ENCODE peak calls at places on chromosome 3, in six cellular contexts. X is endodermal cell, Y is Panc1, V is ovary, P is neural progenitor cell, M is left ventricle myocardium inferior. R is an unnamed sample.

GRCh38 chr3:171753665-171754408 is 56.4 kb downstream of the PLD1 start:
- DNase-seq in V (no peak), Y (no peak), X (no peak), M (no peak), P (no peak), R (no peak)

GRCh38 chr3:151537751-151538150 is 76.9 kb upstream of the IGSF10 start:
- DNase-seq in Y (no peak), P (no peak), X (no peak), V (no peak), M (no peak), R (no peak)

GRCh38 chr3:58356054-58356453 is 23.4 kb downstream of the PXK start:
- DNase-seq in M (no peak), Y (no peak), P (no peak), X (no peak), V (no peak), R (no peak)

GRCh38 chr3:129768728-129769127 is 124.8 kb downstream of the TMCC1 start:
- DNase-seq in X (no peak), M (no peak), V (no peak), P (no peak), Y (no peak), R (no peak)

GRCh38 chr3:99505646-99506269 is 132.6 kb upstream of the COL8A1 start:
- DNase-seq in P (no peak), M (peak; percentile 40), Y (no peak), X (no peak), V (no peak), R (no peak)

GRCh38 chr3:45137656-45138181 is 8.5 kb downstream of the CDCP1 start:
- DNase-seq in M (no peak), P (no peak), Y (no peak), X (peak; percentile 52), V (no peak), R (no peak)

GRCh38 chr3:184756151-184756681 is 44.4 kb upstream of the MAGEF1 start:
- DNase-seq in M (no peak), X (peak; percentile 76), Y (no peak), V (no peak), P (no peak), R (no peak)

GRCh38 chr3:49276475-49277356 is at the start of gene C3orf62:
- DNase-seq in P (peak; percentile 51), Y (no peak), V (peak; percentile 92), M (peak; percentile 95), X (peak; percentile 92), R (peak; percentile 66)

GRCh38 chr3:143831998-143832397 is 16.3 kb downstream of the SLC9A9 start:
- DNase-seq in M (no peak), X (no peak), P (no peak), Y (no peak), V (no peak), R (no peak)

GRCh38 chr3:192422998-192423349 is 304.4 kb downstream of the FGF12 start:
- DNase-seq in M (no peak), Y (no peak), P (peak; percentile 34), X (no peak), V (no peak), R (no peak)

GRCh38 chr3:113663324-113663750 is 33.1 kb downstream of the USF3 start:
- DNase-seq in V (no peak), X (no peak), P (no peak), Y (no peak), M (no peak), R (no peak)

GRCh38 chr3:144031938-144032337 is 60.3 kb downstream of the DIPK2A start:
- DNase-seq in P (peak; percentile 3), Y (no peak), V (peak; percentile 45), X (no peak), M (peak; percentile 37), R (no peak)

GRCh38 chr3:179151474-179151873 is 3.3 kb downstream of the PIK3CA start:
- DNase-seq in X (no peak), Y (no peak), V (no peak), P (no peak), M (no peak), R (no peak)

GRCh38 chr3:127786358-127787070 is 35.8 kb downstream of the MGLL start:
- DNase-seq in M (peak; percentile 89), P (peak; percentile 27), X (no peak), Y (no peak), V (peak; percentile 58), R (peak; percentile 72)

GRCh38 chr3:70702132-70702531 is 389.7 kb upstream of the MDFIC2 start:
- DNase-seq in X (no peak), V (no peak), M (no peak), Y (no peak), P (no peak), R (no peak)

GRCh38 chr3:43231276-43232000 is 54.9 kb upstream of the SNRK start:
- DNase-seq in V (no peak), X (no peak), Y (no peak), M (no peak), P (no peak), R (no peak)

GRCh38 chr3:13022348-13023250 is 50.6 kb downstream of the IQSEC1 start:
- DNase-seq in V (peak; percentile 86), P (peak; percentile 87), Y (no peak), X (peak; percentile 86), M (peak; percentile 85), R (peak; percentile 48)

GRCh38 chr3:70919091-70919490 is 606.7 kb upstream of the MDFIC2 start:
- DNase-seq in Y (no peak), V (no peak), X (no peak), M (no peak), P (no peak), R (no peak)

GRCh38 chr3:185552358-185552877 is at the start of gene LIPH:
- DNase-seq in M (no peak), X (peak; percentile 68), V (no peak), P (no peak), Y (peak; percentile 89), R (no peak)

GRCh38 chr3:79414821-79415220 is 353.0 kb downstream of the ROBO1 start:
- DNase-seq in X (no peak), M (peak; percentile 11), Y (no peak), V (no peak), P (no peak), R (no peak)

GRCh38 chr3:162142511-162142910 is 645.9 kb downstream of the OTOL1 start:
- DNase-seq in P (no peak), M (no peak), X (no peak), Y (no peak), V (no peak), R (no peak)
- H3K27ac ChIP-seq in P (no peak overlapping the region), M (no peak overlapping the region), X (no peak overlapping the region), Y (no peak overlapping the region), V (no peak overlapping the region), R (no peak overlapping the region)

GRCh38 chr3:152556731-152557254 is 278.1 kb upstream of the P2RY1 start:
- DNase-seq in M (peak; percentile 23), P (no peak), V (peak; percentile 51), X (no peak), Y (no peak), R (no peak)
- H3K27ac ChIP-seq in M (peak overlapping the region; percentile 90), P (no peak overlapping the region), V (no peak overlapping the region), X (no peak overlapping the region), Y (no peak overlapping the region), R (no peak overlapping the region)

GRCh38 chr3:141239551-141240281 is 8.1 kb downstream of the PXYLP1 start:
- DNase-seq in M (no peak), X (peak; percentile 34), P (no peak), V (no peak), Y (no peak), R (no peak)
- H3K27ac ChIP-seq in M (peak overlapping the region; percentile 90), X (no peak overlapping the region), P (no peak overlapping the region), V (no peak overlapping the region), Y (no peak overlapping the region), R (no peak overlapping the region)

GRCh38 chr3:72907131-72907697 is 19.4 kb downstream of the GXYLT2 start:
- DNase-seq in X (no peak), V (no peak), M (no peak), Y (no peak), P (no peak), R (peak; percentile 42)

GRCh38 chr3:72906154-72906553 is 18.3 kb downstream of the GXYLT2 start:
- DNase-seq in Y (no peak), P (peak; percentile 14), M (no peak), V (no peak), X (no peak), R (no peak)

GRCh38 chr3:72909591-72909990 is 21.7 kb downstream of the GXYLT2 start:
- DNase-seq in V (no peak), M (no peak), X (no peak), Y (no peak), P (no peak), R (no peak)

GRCh38 chr3:72904156-72904555 is 16.3 kb downstream of the GXYLT2 start:
- DNase-seq in P (no peak), M (no peak), Y (no peak), V (no peak), X (no peak), R (no peak)

DNA sequence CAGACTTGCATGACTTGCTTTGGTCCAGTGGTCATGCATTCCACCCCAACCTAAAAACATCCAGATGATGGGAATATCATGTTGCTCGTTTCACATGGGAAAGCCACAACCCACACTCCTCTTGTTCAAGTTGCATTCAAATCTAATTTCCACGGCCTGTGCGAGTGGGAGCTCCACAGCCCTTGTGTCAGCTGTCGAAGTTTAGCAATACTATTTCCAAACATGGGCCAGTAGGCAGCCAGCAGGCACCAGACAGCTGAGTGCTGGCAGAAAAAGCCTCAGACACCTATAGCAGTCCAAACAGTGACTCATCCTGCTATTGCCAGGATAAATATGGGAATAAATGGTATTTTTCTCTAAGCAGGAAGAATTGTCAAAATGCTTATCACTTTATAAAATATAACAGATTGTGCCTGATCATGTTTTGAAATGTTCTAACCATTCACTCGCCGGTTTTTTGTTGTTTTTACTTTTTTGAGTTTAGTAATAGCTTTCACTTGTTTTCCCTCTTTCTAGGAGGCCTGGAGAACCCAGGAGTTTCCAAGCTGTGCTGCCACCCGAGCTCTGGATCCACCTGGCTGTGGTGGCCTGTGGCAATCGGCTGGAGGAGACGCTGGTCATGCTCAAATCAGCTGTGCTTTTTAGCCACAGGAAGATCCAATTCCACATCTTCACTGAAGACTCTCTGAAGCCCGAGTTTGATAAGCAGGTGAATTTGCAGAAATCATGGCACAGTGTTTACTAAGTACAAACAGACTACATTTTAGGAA is 20.2 kb downstream of the GXYLT2 start:
- DNase-seq in V (no peak), X (no peak), M (peak; percentile 40), Y (no peak), P (no peak), R (no peak)
- H3K27ac ChIP-seq in V (no peak overlapping the region), X (no peak overlapping the region), M (peak overlapping the region; percentile 75), Y (no peak overlapping the region), P (no peak overlapping the region), R (no peak overlapping the region)